ENCODE peak calls at places on chromosome 4, in eight cellular contexts. C is CD4-positive, alpha-beta memory T cell; H is iPS-NIHi11; T is AG04449; F is fibroblast of the aortic adventitia; E is H9; G is stimulated activated naive B cell treated with anti-CD40 and anti-IgM and Interleukin-4, amounts not matched to agents 10 μg/mL and 1 μg/mL and 100 μg/mL, for 72 hours; K is activated CD4-positive, CD25-positive, alpha-beta regulatory T cell. Y is an unnamed sample.

GRCh38 chr4:81214518-81215218 is 354 bp downstream of the PRKG2 start:
- DNase-seq in C (no peak), H (peak; percentile 59), T (no peak), F (peak; percentile 37), E (peak; percentile 58), G (no peak), K (no peak), Y (no peak)

GRCh38 chr4:182307746-182308145 is 64.5 kb downstream of the TENM3 start:
- DNase-seq in C (no peak), H (no peak), T (peak; percentile 98), F (peak; percentile 63), E (no peak), G (no peak), K (no peak), Y (peak; percentile 42)

GRCh38 chr4:153573221-153573620 is 107.1 kb downstream of the TMEM131L start:
- DNase-seq in C (no peak), H (no peak), T (no peak), F (no peak), E (no peak), G (no peak), K (no peak), Y (no peak)

GRCh38 chr4:147580396-147580795 is 36.8 kb upstream of the TMEM184C start:
- DNase-seq in C (no peak), H (no peak), T (no peak), F (no peak), E (no peak), G (no peak), K (no peak), Y (no peak)

GRCh38 chr4:52914051-52914605 is 52.0 kb downstream of the RASL11B start:
- DNase-seq in C (no peak), H (no peak), T (no peak), F (peak; percentile 90), E (no peak), G (no peak), K (no peak), Y (peak; percentile 82)

GRCh38 chr4:121614136-121614535 is 82.6 kb downstream of the ANXA5 start:
- DNase-seq in C (no peak), H (no peak), T (no peak), F (no peak), E (no peak), G (no peak), K (no peak), Y (no peak)

GRCh38 chr4:25098964-25099843 is 61.0 kb downstream of the SEPSECS start:
- DNase-seq in C (no peak), H (no peak), T (no peak), F (peak; percentile 84), E (no peak), G (no peak), K (no peak), Y (peak; percentile 97)

GRCh38 chr4:88645994-88646393 is 51.6 kb downstream of the NAP1L5 start:
- DNase-seq in C (no peak), H (no peak), T (no peak), F (no peak), E (no peak), G (no peak), K (no peak), Y (no peak)

GRCh38 chr4:29423836-29424721 is 1296.1 kb upstream of the PCDH7 start:
- DNase-seq in C (no peak), H (no peak), T (peak; percentile 10), F (peak; percentile 51), E (no peak), G (no peak), K (no peak), Y (no peak)

GRCh38 chr4:140004580-140005314 is 149.2 kb downstream of the MAML3 start:
- DNase-seq in C (no peak), H (peak; percentile 64), T (no peak), F (peak; percentile 46), E (peak; percentile 60), G (no peak), K (no peak), Y (peak; percentile 72)

GRCh38 chr4:79598801-79599200 is 190.8 kb upstream of the GK2 start:
- DNase-seq in C (no peak), H (no peak), T (no peak), F (no peak), E (no peak), G (no peak), K (no peak), Y (no peak)

GRCh38 chr4:98496446-98496845 is 162.0 kb downstream of the TSPAN5 start:
- DNase-seq in C (no peak), H (no peak), T (no peak), F (no peak), E (no peak), G (no peak), K (no peak), Y (no peak)

GRCh38 chr4:7189475-7190277 is 2.7 kb upstream of the SORCS2 start:
- DNase-seq in C (no peak), H (no peak), T (no peak), F (no peak), E (peak; percentile 35), G (no peak), K (no peak), Y (no peak)

GRCh38 chr4:53654300-53654758 is 63.0 kb upstream of the LNX1 start:
- DNase-seq in C (no peak), H (no peak), T (no peak), F (peak; percentile 89), E (no peak), G (peak; percentile 5), K (no peak), Y (peak; percentile 59)

GRCh38 chr4:111776546-111776945 is 368.7 kb upstream of the FAM241A start:
- DNase-seq in C (no peak), H (no peak), T (no peak), F (no peak), E (no peak), G (no peak), K (no peak), Y (no peak)

GRCh38 chr4:123786955-123787354 is 390.4 kb downstream of the SPRY1 start:
- DNase-seq in C (no peak), H (no peak), T (no peak), F (peak; percentile 51), E (no peak), G (no peak), K (no peak), Y (peak; percentile 6)

GRCh38 chr4:66855956-66856355 is 689.3 kb downstream of the CENPC start:
- DNase-seq in C (no peak), H (no peak), T (no peak), F (peak; percentile 3), E (no peak), G (no peak), K (no peak), Y (no peak)

GRCh38 chr4:132838244-132838643 is 310.9 kb upstream of the PCDH10 start:
- DNase-seq in C (no peak), H (no peak), T (no peak), F (no peak), E (no peak), G (no peak), K (no peak), Y (no peak)